ENCODE peak calls at places on chromosomes 2 and 18, in five cellular contexts. M, F, E, X and T are unnamed samples.
A peak's percentile ranks its signal among the peaks of the same experiment; 100 is the strongest.

GRCh38 chr18:58241026-58241679 is 197.1 kb downstream of the NEDD4L start:
- DNase-seq in M (no peak), F (no peak), E (no peak), X (no peak), T (no peak)

GRCh38 chr18:5456577-5457466 is 87.0 kb downstream of the EPB41L3 start:
- DNase-seq in M (peak; percentile 93), F (peak; percentile 81), E (peak; percentile 32), X (peak; percentile 57), T (peak; percentile 14)

GRCh38 chr2:240601061-240601830 is 14.7 kb downstream of the CAPN10 start:
- DNase-seq in M (peak; percentile 3), F (no peak), E (no peak), X (no peak), T (no peak)

GRCh38 chr18:36737321-36737720 is 91.5 kb downstream of the TPGS2 start:
- DNase-seq in M (no peak), F (no peak), E (no peak), X (no peak), T (no peak)

GRCh38 chr2:234502285-234502918 is 5.5 kb upstream of the ARL4C start:
- DNase-seq in M (no peak), F (no peak), E (no peak), X (no peak), T (peak; percentile 24)

GRCh38 chr2:191539068-191539467 is 138.9 kb upstream of the NABP1 start:
- DNase-seq in M (peak; percentile 23), F (peak; percentile 59), E (peak; percentile 21), X (no peak), T (peak; percentile 83)

GRCh38 chr2:127589358-127589757 is 53.9 kb downstream of the MYO7B start:
- DNase-seq in M (no peak), F (peak; percentile 10), E (no peak), X (no peak), T (no peak)

GRCh38 chr2:178484245-178485041 is 4.2 kb downstream of the PLEKHA3 start:
- DNase-seq in M (no peak), F (no peak), E (no peak), X (no peak), T (no peak)

GRCh38 chr2:42867093-42868065 is 75.0 kb upstream of the HAAO start:
- DNase-seq in M (no peak), F (no peak), E (no peak), X (no peak), T (no peak)

GRCh38 chr18:8260319-8260718 is 348.9 kb upstream of the RAB12 start:
- DNase-seq in M (no peak), F (peak; percentile 65), E (no peak), X (no peak), T (peak; percentile 52)

GRCh38 chr18:53534695-53535094 is 689.8 kb downstream of the MBD2 start:
- DNase-seq in M (no peak), F (no peak), E (no peak), X (no peak), T (no peak)

GRCh38 chr2:141021109-141021508 is 1109.7 kb downstream of the LRP1B start:
- DNase-seq in M (no peak), F (no peak), E (no peak), X (no peak), T (no peak)

GRCh38 chr2:43127941-43128561 is 98.4 kb downstream of the ZFP36L2 start:
- DNase-seq in M (no peak), F (peak; percentile 34), E (no peak), X (no peak), T (no peak)

GRCh38 chr18:23864620-23865019 is 149.9 kb upstream of the TTC39C start:
- DNase-seq in M (no peak), F (no peak), E (no peak), X (no peak), T (no peak)

GRCh38 chr18:67669993-67670671 is 153.6 kb upstream of the DSEL start:
- DNase-seq in M (no peak), F (no peak), E (no peak), X (no peak), T (no peak)

GRCh38 chr18:58861353-58861752 is 3.3 kb upstream of the ZNF532 start:
- DNase-seq in M (no peak), F (no peak), E (no peak), X (no peak), T (no peak)

GRCh38 chr2:63861220-63861822 is 19.6 kb downstream of the UGP2 start:
- DNase-seq in M (peak; percentile 60), F (peak; percentile 67), E (no peak), X (no peak), T (peak; percentile 47)

GRCh38 chr2:96136123-96136720 is 2.1 kb downstream of the ASTL start:
- DNase-seq in M (no peak), F (no peak), E (no peak), X (peak; percentile 37), T (peak; percentile 73)

GRCh38 chr2:168825149-168825548 is 22.7 kb downstream of the NOSTRIN start:
- DNase-seq in M (no peak), F (no peak), E (no peak), X (no peak), T (no peak)

GRCh38 chr2:41906325-41906700 is 141.5 kb upstream of the PKDCC start:
- DNase-seq in M (no peak), F (peak; percentile 54), E (no peak), X (no peak), T (no peak)

GRCh38 chr2:234427081-234428058 is 69.5 kb downstream of the ARL4C start:
- DNase-seq in M (no peak), F (peak; percentile 87), E (peak; percentile 68), X (no peak), T (no peak)

GRCh38 chr2:37616674-37616999 is 54.8 kb downstream of the CDC42EP3 start:
- DNase-seq in M (no peak), F (no peak), E (no peak), X (no peak), T (peak; percentile 53)

GRCh38 chr2:195656131-195656858 is 731 bp upstream of the SLC39A10 start:
- DNase-seq in M (no peak), F (no peak), E (no peak), X (no peak), T (no peak)

GRCh38 chr18:79512461-79513380 is 117.0 kb downstream of the NFATC1 start:
- DNase-seq in M (peak; percentile 5), F (peak; percentile 43), E (no peak), X (peak; percentile 38), T (no peak)

GRCh38 chr2:24473613-24474012 is 17.4 kb upstream of the NCOA1 start:
- DNase-seq in M (no peak), F (no peak), E (no peak), X (no peak), T (no peak)

GRCh38 chr2:24472416-24472815 is 18.6 kb upstream of the NCOA1 start:
- DNase-seq in M (no peak), F (no peak), E (no peak), X (no peak), T (no peak)

GRCh38 chr2:24466871-24467870 is 23.9 kb upstream of the NCOA1 start:
- DNase-seq in M (no peak), F (no peak), E (no peak), X (no peak), T (no peak)

GRCh38 chr2:24471662-24472061 is 19.4 kb upstream of the NCOA1 start:
- DNase-seq in M (no peak), F (no peak), E (no peak), X (no peak), T (peak; percentile 77)

GRCh38 chr2:24469148-24469547 is 21.9 kb upstream of the NCOA1 start:
- DNase-seq in M (no peak), F (no peak), E (no peak), X (no peak), T (no peak)
- H3K27me3 ChIP-seq in M (no peaks in the 10 kb centered on the region), F (peaks cover 28% of the 10 kb centered on the region), E (no peaks in the 10 kb centered on the region), X (no peaks in the 10 kb centered on the region), T (no peaks in the 10 kb centered on the region)

DNA sequence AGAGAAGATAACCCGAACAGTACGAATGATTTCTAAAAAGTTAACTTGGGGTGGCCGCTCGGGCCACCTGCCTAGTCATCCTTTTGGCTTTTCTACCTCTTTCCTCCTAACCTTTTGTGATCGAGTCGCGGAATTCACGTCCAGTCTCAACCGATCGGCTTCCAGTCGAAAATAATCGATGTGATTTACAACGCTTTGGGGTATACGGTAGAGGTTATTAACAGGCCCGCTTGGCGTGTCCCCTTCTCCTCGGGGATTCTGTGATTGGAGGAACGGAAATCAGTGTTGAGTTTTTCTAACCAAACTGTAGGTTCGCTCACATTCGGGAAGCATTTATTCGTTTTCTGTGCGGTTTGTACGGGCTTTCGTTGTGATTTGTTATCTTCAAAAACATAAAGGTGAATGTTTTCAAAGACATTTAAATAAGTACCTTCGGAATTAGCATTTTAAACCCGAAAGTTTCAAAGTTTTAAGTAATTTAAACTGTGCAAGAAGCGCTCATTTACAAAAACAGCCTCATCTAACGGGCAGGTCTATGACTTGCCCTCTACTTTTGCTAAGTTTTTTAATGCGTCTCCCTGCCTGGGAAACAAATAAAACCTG is 588 bp upstream of the FOXI3 start:
- DNase-seq in M (no peak), F (peak; percentile 70), E (no peak), X (no peak), T (no peak)
- H3K27me3 ChIP-seq in M (peaks cover 85% of the 10 kb centered on the region), F (peaks cover 57% of the 10 kb centered on the region), E (peaks cover 61% of the 10 kb centered on the region), X (peaks cover 50% of the 10 kb centered on the region), T (peaks cover 5% of the 10 kb centered on the region)

DNA sequence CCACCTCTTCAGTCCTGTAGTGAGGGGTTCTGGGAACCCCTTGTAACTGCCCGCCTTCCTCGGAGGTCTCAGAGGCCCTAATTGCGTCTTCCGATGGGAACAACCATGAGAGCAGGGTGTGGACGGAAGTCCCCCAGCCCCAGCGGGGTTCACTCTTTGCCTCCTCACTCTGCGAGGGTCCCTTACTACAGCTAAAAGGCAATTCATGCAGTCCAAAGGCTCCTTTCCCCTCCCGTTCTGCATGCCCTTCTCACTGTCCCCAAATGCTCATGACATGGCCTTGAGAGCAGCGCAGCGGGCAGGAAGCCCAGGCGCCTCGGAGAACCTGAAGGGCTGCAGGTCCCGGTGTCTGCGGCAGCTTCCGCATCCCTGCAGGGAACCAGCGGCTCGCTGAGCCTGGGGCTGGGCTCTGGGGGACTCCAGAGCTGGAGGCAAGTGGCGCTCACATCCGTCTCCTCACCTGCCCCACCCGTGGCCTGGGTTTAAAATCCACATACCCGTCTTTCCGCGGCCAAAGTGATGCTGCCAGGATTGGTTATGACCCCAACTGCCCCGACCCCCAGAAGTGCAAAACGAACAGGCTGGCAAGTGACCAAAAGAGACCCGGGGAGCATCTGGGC is 534 bp upstream of the CIDEA start:
- DNase-seq in M (no peak), F (peak; percentile 80), E (no peak), X (peak; percentile 66), T (no peak)
- H3K27me3 ChIP-seq in M (no peaks in the 10 kb centered on the region), F (peaks cover 84% of the 10 kb centered on the region), E (peaks cover 88% of the 10 kb centered on the region), X (no peaks in the 10 kb centered on the region), T (no peaks in the 10 kb centered on the region)

GRCh38 chr2:29119211-29119610 is 4.0 kb downstream of the CLIP4 start:
- DNase-seq in M (no peak), F (no peak), E (no peak), X (no peak), T (no peak)

GRCh38 chr2:29114841-29115609 is at the start of gene CLIP4:
- DNase-seq in M (peak; percentile 72), F (peak; percentile 72), E (no peak), X (peak; percentile 81), T (peak; percentile 73)

GRCh38 chr2:29120846-29121245 is 5.6 kb downstream of the CLIP4 start:
- DNase-seq in M (no peak), F (no peak), E (no peak), X (no peak), T (no peak)

GRCh38 chr2:29115797-29116781 is 874 bp downstream of the CLIP4 start:
- DNase-seq in M (peak; percentile 27), F (peak; percentile 60), E (no peak), X (peak; percentile 72), T (peak; percentile 31)

GRCh38 chr2:29117636-29118303 is 2.6 kb downstream of the CLIP4 start:
- DNase-seq in M (no peak), F (no peak), E (no peak), X (no peak), T (no peak)
- H3K27me3 ChIP-seq in M (no peaks in the 10 kb centered on the region), F (peaks cover 25% of the 10 kb centered on the region), E (peaks cover 34% of the 10 kb centered on the region), X (no peaks in the 10 kb centered on the region), T (no peaks in the 10 kb centered on the region)

GRCh38 chr2:210537021-210537650 is 19.3 kb upstream of the CPS1 start:
- DNase-seq in M (no peak), F (no peak), E (no peak), X (no peak), T (no peak)
- H3K27me3 ChIP-seq in M (no peaks in the 10 kb centered on the region), F (no peaks in the 10 kb centered on the region), E (no peaks in the 10 kb centered on the region), X (no peaks in the 10 kb centered on the region), T (no peaks in the 10 kb centered on the region)